ENCODE peak calls at places on chromosome 1, in nine cellular contexts. O is fibroblast of the aortic adventitia, G is heart left ventricle, F is cardiac fibroblast, B is fibroblast of mammary gland, L is tibial nerve, R is HCT116, T is thyroid gland, V is BJ. I is an unnamed sample.
A peak's percentile ranks its signal among the peaks of the same experiment; 100 is the strongest.

GRCh38 chr1:85502171-85502570 is 37.2 kb upstream of the DDAH1 start:
- DNase-seq in R (no peak), L (no peak), G (no peak), F (peak; percentile 71), T (no peak), V (peak; percentile 19), B (peak; percentile 62), O (no peak), I (peak; percentile 83)

GRCh38 chr1:85135456-85135798 is 65.4 kb downstream of the SYDE2 start:
- DNase-seq in F (no peak), B (no peak), L (no peak), R (no peak), O (no peak), T (no peak), V (no peak), G (no peak), I (no peak)

GRCh38 chr1:30316056-30316455 is 407.3 kb downstream of the MATN1 start:
- DNase-seq in F (no peak), L (no peak), G (no peak), R (no peak), O (no peak), B (no peak), T (no peak), V (no peak), I (no peak)

GRCh38 chr1:232553050-232553754 is 76.7 kb downstream of the SIPA1L2 start:
- DNase-seq in F (no peak), O (peak; percentile 43), L (no peak), G (peak; percentile 89), V (no peak), R (no peak), T (peak; percentile 33), B (peak; percentile 11), I (peak; percentile 49)

GRCh38 chr1:200302192-200302892 is 107.5 kb downstream of the ZNF281 start:
- DNase-seq in L (no peak), O (peak; percentile 48), V (no peak), R (no peak), B (peak; percentile 30), G (peak; percentile 27), T (peak; percentile 37), F (peak; percentile 41), I (peak; percentile 47)

GRCh38 chr1:219086956-219087469 is 86.7 kb upstream of the LYPLAL1 start:
- DNase-seq in B (peak; percentile 35), L (no peak), V (no peak), T (no peak), G (no peak), F (peak; percentile 12), R (no peak), O (no peak), I (no peak)

GRCh38 chr1:91712981-91713841 is 172.7 kb downstream of the TGFBR3 start:
- DNase-seq in G (peak; percentile 80), B (peak; percentile 87), T (no peak), L (peak; percentile 79), V (no peak), R (no peak), F (peak; percentile 89), O (peak; percentile 60), I (peak; percentile 83)

GRCh38 chr1:152185544-152186391 is 26.7 kb upstream of the RPTN start:
- DNase-seq in V (no peak), T (peak; percentile 37), G (peak; percentile 28), B (peak; percentile 70), L (peak; percentile 45), F (peak; percentile 82), R (peak; percentile 63), O (peak; percentile 79), I (peak; percentile 77)

GRCh38 chr1:183027031-183027430 is 3.8 kb downstream of the LAMC1 start:
- DNase-seq in T (no peak), B (no peak), O (peak; percentile 34), L (no peak), R (no peak), G (no peak), V (no peak), F (no peak), I (peak; percentile 34)

GRCh38 chr1:4380564-4381168 is 273.7 kb upstream of the AJAP1 start:
- DNase-seq in L (no peak), V (no peak), R (no peak), T (no peak), F (peak; percentile 5), G (no peak), B (peak; percentile 11), O (no peak), I (no peak)

GRCh38 chr1:222893255-222893654 is 78.4 kb downstream of the DISP1 start:
- DNase-seq in B (peak; percentile 55), F (no peak), T (no peak), L (no peak), O (no peak), G (no peak), V (no peak), R (no peak), I (no peak)

GRCh38 chr1:222891578-222891977 is 76.7 kb downstream of the DISP1 start:
- DNase-seq in V (no peak), T (no peak), L (no peak), R (no peak), F (no peak), O (no peak), B (no peak), G (no peak), I (no peak)

GRCh38 chr1:222890702-222891101 is 75.9 kb downstream of the DISP1 start:
- DNase-seq in R (no peak), F (no peak), T (no peak), V (no peak), L (no peak), B (no peak), G (no peak), O (no peak), I (no peak)

GRCh38 chr1:222894331-222894730 is 79.5 kb downstream of the DISP1 start:
- DNase-seq in G (no peak), F (no peak), L (no peak), V (no peak), B (no peak), T (no peak), O (no peak), R (no peak), I (no peak)

DNA sequence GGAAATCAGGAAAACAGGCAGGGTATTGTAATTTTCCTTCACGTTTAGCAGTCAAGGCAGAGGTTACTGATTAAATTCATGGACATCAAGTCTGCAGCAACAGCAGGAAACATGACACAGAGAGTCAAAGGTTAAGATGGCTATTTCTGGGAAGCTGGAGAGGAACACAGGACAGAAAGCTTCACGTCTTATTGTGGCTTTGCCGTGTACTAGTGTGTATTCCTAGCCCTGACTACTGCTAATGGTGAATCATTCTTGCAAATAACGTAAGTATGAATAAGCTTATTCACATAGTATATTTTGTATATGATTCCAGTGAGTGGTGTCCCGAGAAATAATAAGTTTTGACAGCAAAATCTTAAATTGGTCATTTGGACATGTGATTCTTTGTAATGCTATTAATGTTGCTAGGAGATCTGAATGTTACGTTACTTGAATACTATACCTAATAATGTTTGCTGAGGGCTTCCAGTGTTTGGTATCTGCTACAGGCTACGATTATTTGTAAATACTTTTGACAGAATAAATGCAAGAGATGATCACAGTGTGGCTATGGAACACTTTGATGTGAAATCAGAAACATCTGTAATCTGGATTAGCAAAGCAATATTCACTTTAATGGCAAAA is 77.4 kb downstream of the DISP1 start:
- DNase-seq in T (no peak), G (no peak), F (peak; percentile 88), O (no peak), L (no peak), B (peak; percentile 95), V (no peak), R (no peak), I (peak; percentile 72)
- H3K4me3 ChIP-seq in T (no peak overlapping the region), G (no peak overlapping the region), F (no peak overlapping the region), O (no peak overlapping the region), L (no peak overlapping the region), B (no peak overlapping the region), V (no peak overlapping the region), R (no peak overlapping the region), I (no peak overlapping the region)

DNA sequence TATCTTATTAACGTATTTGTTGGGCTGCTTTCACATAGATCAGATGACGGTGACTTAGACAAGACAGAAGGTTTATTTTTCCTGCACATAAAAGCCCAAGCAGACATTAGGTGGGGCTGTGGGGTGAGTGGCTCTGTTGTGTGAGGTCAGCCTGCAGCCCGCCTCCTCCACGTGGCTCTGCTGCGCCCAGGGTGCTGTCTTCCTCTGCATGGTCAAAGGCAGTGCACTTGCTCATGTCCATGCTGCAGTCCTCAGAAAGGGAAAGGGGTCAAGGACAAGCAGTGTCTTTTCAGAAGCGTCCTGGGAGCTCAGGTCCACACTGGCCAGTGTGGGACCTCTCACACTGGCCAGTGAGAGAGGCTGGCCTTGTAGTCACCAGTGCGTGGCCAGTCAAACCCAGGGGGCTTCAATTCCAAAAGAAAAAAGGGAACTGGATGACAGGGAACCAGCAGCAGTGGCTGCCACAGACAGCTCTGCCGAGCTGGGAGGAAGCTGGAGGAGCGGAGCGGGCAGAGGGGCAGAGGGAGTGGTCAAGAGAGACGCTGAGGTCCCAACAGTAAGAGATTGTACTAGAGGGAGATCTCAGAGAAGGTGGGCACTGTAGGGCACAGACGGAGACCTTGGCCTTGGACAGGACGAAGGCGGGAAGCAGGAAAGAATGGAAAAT is 35.9 kb upstream of the SLC45A1 start:
- DNase-seq in R (no peak), T (no peak), L (no peak), B (no peak), F (no peak), O (no peak), V (no peak), G (peak; percentile 32), I (no peak)
- H3K4me3 ChIP-seq in R (no peak overlapping the region), T (no peak overlapping the region), L (no peak overlapping the region), B (no peak overlapping the region), F (no peak overlapping the region), O (no peak overlapping the region), V (no peak overlapping the region), G (no peak overlapping the region), I (no peak overlapping the region)

GRCh38 chr1:204711947-204712701 is 26.6 kb upstream of the LRRN2 start:
- DNase-seq in L (no peak), V (no peak), T (no peak), G (peak; percentile 45), O (no peak), F (no peak), B (no peak), R (no peak), I (no peak)

GRCh38 chr1:204713541-204713940 is 28.0 kb upstream of the LRRN2 start:
- DNase-seq in V (no peak), F (no peak), L (no peak), G (no peak), B (no peak), R (no peak), O (no peak), T (no peak), I (no peak)

GRCh38 chr1:204712718-204713430 is 27.3 kb upstream of the LRRN2 start:
- DNase-seq in L (no peak), F (no peak), T (no peak), G (no peak), R (no peak), O (no peak), B (no peak), V (no peak), I (no peak)

GRCh38 chr1:204714861-204715511 is 29.4 kb upstream of the LRRN2 start:
- DNase-seq in V (no peak), O (no peak), R (no peak), G (no peak), T (no peak), L (no peak), B (no peak), F (no peak), I (no peak)

GRCh38 chr1:204714194-204714860 is 28.8 kb upstream of the LRRN2 start:
- DNase-seq in B (no peak), V (no peak), F (no peak), T (no peak), R (no peak), L (no peak), G (no peak), O (no peak), I (no peak)
- H3K4me3 ChIP-seq in B (no peak overlapping the region), V (no peak overlapping the region), F (no peak overlapping the region), T (no peak overlapping the region), R (no peak overlapping the region), L (no peak overlapping the region), G (no peak overlapping the region), O (no peak overlapping the region), I (no peak overlapping the region)

GRCh38 chr1:237890416-237890815 is 306 bp downstream of the ZP4 start:
- DNase-seq in V (no peak), O (no peak), R (no peak), F (no peak), L (no peak), B (no peak), T (no peak), G (no peak), I (no peak)
- H3K4me3 ChIP-seq in V (no peak overlapping the region), O (no peak overlapping the region), R (no peak overlapping the region), F (no peak overlapping the region), L (no peak overlapping the region), B (no peak overlapping the region), T (no peak overlapping the region), G (no peak overlapping the region), I (no peak overlapping the region)